ENCODE peak calls at places on chromosomes 16 and 17, in six cellular contexts. H, N, F, Y, I and K are unnamed samples. For H3K9me3 and H3K36me3, the result is how much of the 10 kb centered on the place peaks cover.

GRCh38 chr17:75091855-75092327 is 4.1 kb downstream of the SLC16A5 start:
- DNase-seq in H (no peak), N (no peak), F (no peak), Y (peak), I (no peak), K (no peak)

GRCh38 chr16:27617678-27618077 is 67.7 kb downstream of the KATNIP start:
- DNase-seq in H (no peak), N (no peak), F (no peak), Y (no peak), I (no peak), K (no peak)

GRCh38 chr17:75933836-75934235 is 7.0 kb downstream of the FBF1 start:
- DNase-seq in H (no peak), N (no peak), F (no peak), Y (no peak), I (no peak), K (no peak)

GRCh38 chr16:56793504-56793903 is 63.6 kb downstream of the NUP93 start:
- DNase-seq in H (no peak), N (peak), F (no peak), Y (no peak), I (no peak), K (peak)

GRCh38 chr17:50345443-50346312 is at the start of gene XYLT2:
- DNase-seq in H (peak), N (peak), F (peak), Y (peak), I (peak), K (peak)

GRCh38 chr16:88345943-88346560 is 36.7 kb upstream of the ZNF469 start:
- DNase-seq in H (no peak), N (no peak), F (no peak), Y (no peak), I (no peak), K (no peak)

GRCh38 chr17:73952498-73953205 is 250.8 kb upstream of the RPL38 start:
- DNase-seq in H (peak), N (no peak), F (no peak), Y (peak), I (no peak), K (no peak)

GRCh38 chr16:12290165-12290564 is 313.6 kb downstream of the SNX29 start:
- DNase-seq in H (no peak), N (no peak), F (no peak), Y (no peak), I (no peak), K (no peak)

GRCh38 chr17:35142467-35142796 is 329 bp upstream of the NLE1 start:
- DNase-seq in H (no peak), N (no peak), F (no peak), Y (no peak), I (no peak), K (no peak)

GRCh38 chr17:73293480-73293911 is 18.3 kb downstream of the CDC42EP4 start:
- DNase-seq in H (no peak), N (peak), F (peak), Y (no peak), I (no peak), K (no peak)

GRCh38 chr17:42067371-42068180 is 17.2 kb upstream of the C17orf113 start:
- DNase-seq in H (peak), N (no peak), F (peak), Y (peak), I (peak), K (peak)

GRCh38 chr17:77516902-77517301 is 376.1 kb downstream of the SEC14L1 start:
- DNase-seq in H (no peak), N (peak), F (no peak), Y (no peak), I (no peak), K (no peak)

GRCh38 chr16:58028541-58029070 is 3.1 kb downstream of the MMP15 start:
- DNase-seq in H (no peak), N (no peak), F (no peak), Y (peak), I (no peak), K (no peak)

GRCh38 chr17:83201206-83202001 is 122.0 kb downstream of the METRNL start:
- DNase-seq in H (no peak), N (no peak), F (no peak), Y (no peak), I (no peak), K (no peak)

GRCh38 chr16:77271532-77272426 is 72.6 kb downstream of the SYCE1L start:
- DNase-seq in H (peak), N (no peak), F (no peak), Y (no peak), I (no peak), K (no peak)

GRCh38 chr16:53043986-53044571 is 8.6 kb downstream of the CHD9NB start:
- DNase-seq in H (peak), N (peak), F (no peak), Y (no peak), I (peak), K (no peak)

GRCh38 chr17:28957992-28958355 is 6.7 kb upstream of the PHF12 start:
- DNase-seq in H (no peak), N (no peak), F (no peak), Y (no peak), I (no peak), K (no peak)

GRCh38 chr17:35433075-35433894 is 985 bp upstream of the SLFN12 start:
- DNase-seq in H (peak), N (peak), F (peak), Y (no peak), I (peak), K (peak)

GRCh38 chr16:82037666-82038065 is 2.6 kb downstream of the HSD17B2 start:
- DNase-seq in H (no peak), N (no peak), F (no peak), Y (no peak), I (no peak), K (no peak)

GRCh38 chr17:21678451-21679081 is 13.8 kb upstream of the KCNJ18 start:
- DNase-seq in H (no peak), N (no peak), F (no peak), Y (peak), I (no peak), K (no peak)

GRCh38 chr16:24988593-24989338 is 26.4 kb downstream of the ARHGAP17 start:
- DNase-seq in H (no peak), N (peak), F (no peak), Y (peak), I (no peak), K (peak)

GRCh38 chr16:4976611-4977145 is 18.5 kb downstream of the SEC14L5 start:
- DNase-seq in H (no peak), N (no peak), F (no peak), Y (peak), I (no peak), K (no peak)

GRCh38 chr16:7246578-7246977 is 86.1 kb upstream of the RBFOX1 start:
- DNase-seq in H (peak), N (no peak), F (no peak), Y (no peak), I (peak), K (no peak)

GRCh38 chr17:28475151-28475900 is 1.9 kb downstream of the SLC13A2 start:
- DNase-seq in H (no peak), N (no peak), F (no peak), Y (peak), I (no peak), K (peak)

GRCh38 chr17:57484826-57485565 is 228.7 kb downstream of the MSI2 start:
- DNase-seq in H (no peak), N (no peak), F (no peak), Y (no peak), I (no peak), K (no peak)

GRCh38 chr17:12722282-12722681 is 56.6 kb downstream of the MYOCD start:
- DNase-seq in H (no peak), N (no peak), F (no peak), Y (no peak), I (no peak), K (no peak)

GRCh38 chr16:69131749-69132423 is 502 bp downstream of the CHTF8 start:
- DNase-seq in H (peak), N (peak), F (peak), Y (peak), I (peak), K (peak)

GRCh38 chr16:63458842-63459241 is 1422.6 kb upstream of the CDH8 start:
- DNase-seq in H (no peak), N (no peak), F (no peak), Y (no peak), I (no peak), K (no peak)

GRCh38 chr16:19281246-19281645 is 4.3 kb upstream of the CLEC19A start:
- DNase-seq in H (no peak), N (no peak), F (no peak), Y (no peak), I (no peak), K (no peak)

GRCh38 chr16:85627102-85627834 is 14.1 kb downstream of the GSE1 start:
- DNase-seq in H (no peak), N (no peak), F (no peak), Y (no peak), I (no peak), K (no peak)

GRCh38 chr17:65801513-65801912 is 240.1 kb upstream of the AXIN2 start:
- DNase-seq in H (no peak), N (no peak), F (no peak), Y (no peak), I (no peak), K (no peak)

GRCh38 chr16:890217-890616 is 80.6 kb downstream of the LMF1 start:
- DNase-seq in H (no peak), N (no peak), F (no peak), Y (no peak), I (no peak), K (no peak)

GRCh38 chr16:66161942-66162341 is 204.5 kb upstream of the CDH5 start:
- DNase-seq in H (no peak), N (no peak), F (no peak), Y (no peak), I (no peak), K (no peak)

GRCh38 chr16:70427786-70428177 is 11.1 kb downstream of the ST3GAL2 start:
- DNase-seq in H (no peak), N (no peak), F (no peak), Y (no peak), I (no peak), K (no peak)

GRCh38 chr16:22847690-22848089 is 33.7 kb downstream of the HS3ST2 start:
- DNase-seq in H (no peak), N (no peak), F (no peak), Y (no peak), I (no peak), K (no peak)

GRCh38 chr16:22843122-22843521 is 29.2 kb downstream of the HS3ST2 start:
- DNase-seq in H (no peak), N (no peak), F (no peak), Y (no peak), I (no peak), K (no peak)

GRCh38 chr16:22847100-22847499 is 33.1 kb downstream of the HS3ST2 start:
- DNase-seq in H (no peak), N (no peak), F (no peak), Y (no peak), I (no peak), K (no peak)

GRCh38 chr16:22844426-22844825 is 30.5 kb downstream of the HS3ST2 start:
- DNase-seq in H (no peak), N (peak), F (no peak), Y (no peak), I (no peak), K (no peak)

GRCh38 chr16:22843856-22844255 is 29.9 kb downstream of the HS3ST2 start:
- DNase-seq in H (no peak), N (peak), F (no peak), Y (no peak), I (no peak), K (no peak)
- H3K9me3 ChIP-seq in H (under half), N (under half), F (under half), Y (under half), I (under half), K (under half)

DNA sequence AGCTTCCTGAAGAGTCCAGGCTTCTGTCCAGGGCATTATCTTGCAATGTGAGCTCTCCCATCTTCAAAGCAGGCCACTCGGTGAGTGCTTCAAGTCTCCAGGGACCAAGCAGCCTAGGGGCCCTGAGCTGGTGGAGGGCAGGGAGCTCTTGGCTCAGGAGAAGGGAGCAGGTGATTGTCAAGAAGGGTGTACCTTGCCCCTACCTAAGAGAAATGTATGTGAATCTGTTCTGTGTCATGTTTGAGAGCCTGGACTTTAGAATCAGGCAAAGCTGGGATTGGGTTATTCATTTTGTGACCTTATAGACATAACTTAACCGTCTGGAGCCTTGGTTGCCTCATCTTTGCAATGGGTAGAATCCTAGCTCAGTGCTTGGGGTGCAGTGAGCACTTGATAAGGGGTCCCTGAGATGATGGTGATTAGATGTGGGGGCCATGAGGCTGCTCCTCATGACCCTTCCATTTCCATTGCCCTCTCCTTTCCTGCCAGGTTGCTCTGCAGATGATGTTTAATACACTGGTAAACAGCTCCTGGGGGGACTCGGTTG is 15.9 kb downstream of the ZNF768 start:
- DNase-seq in H (no peak), N (no peak), F (no peak), Y (no peak), I (no peak), K (no peak)
- H3K36me3 ChIP-seq in H (under half), N (under half), F (under half), Y (under half), I (under half), K (under half)

GRCh38 chr16:89466920-89467319 is 23.4 kb downstream of the ANKRD11 start:
- DNase-seq in H (no peak), N (no peak), F (no peak), Y (no peak), I (no peak), K (no peak)
- H3K9me3 ChIP-seq in H (under half), N (under half), F (under half), Y (under half), I (under half), K (under half)

GRCh38 chr17:47819475-47819874 is 2.1 kb downstream of the OSBPL7 start:
- DNase-seq in H (no peak), N (no peak), F (no peak), Y (no peak), I (no peak), K (no peak)
- H3K36me3 ChIP-seq in H (under half), N (under half), F (under half), Y (under half), I (half or more), K (under half)

GRCh38 chr17:80382446-80382845 is 32.5 kb upstream of the ENDOV start:
- DNase-seq in H (no peak), N (no peak), F (no peak), Y (no peak), I (no peak), K (no peak)

GRCh38 chr17:80382956-80383355 is 32.0 kb upstream of the ENDOV start:
- DNase-seq in H (no peak), N (no peak), F (no peak), Y (no peak), I (no peak), K (no peak)

GRCh38 chr17:80385046-80385445 is 29.9 kb upstream of the ENDOV start:
- DNase-seq in H (no peak), N (no peak), F (no peak), Y (no peak), I (no peak), K (no peak)

GRCh38 chr17:80386341-80386740 is 28.6 kb upstream of the ENDOV start:
- DNase-seq in H (no peak), N (no peak), F (no peak), Y (no peak), I (no peak), K (no peak)

DNA sequence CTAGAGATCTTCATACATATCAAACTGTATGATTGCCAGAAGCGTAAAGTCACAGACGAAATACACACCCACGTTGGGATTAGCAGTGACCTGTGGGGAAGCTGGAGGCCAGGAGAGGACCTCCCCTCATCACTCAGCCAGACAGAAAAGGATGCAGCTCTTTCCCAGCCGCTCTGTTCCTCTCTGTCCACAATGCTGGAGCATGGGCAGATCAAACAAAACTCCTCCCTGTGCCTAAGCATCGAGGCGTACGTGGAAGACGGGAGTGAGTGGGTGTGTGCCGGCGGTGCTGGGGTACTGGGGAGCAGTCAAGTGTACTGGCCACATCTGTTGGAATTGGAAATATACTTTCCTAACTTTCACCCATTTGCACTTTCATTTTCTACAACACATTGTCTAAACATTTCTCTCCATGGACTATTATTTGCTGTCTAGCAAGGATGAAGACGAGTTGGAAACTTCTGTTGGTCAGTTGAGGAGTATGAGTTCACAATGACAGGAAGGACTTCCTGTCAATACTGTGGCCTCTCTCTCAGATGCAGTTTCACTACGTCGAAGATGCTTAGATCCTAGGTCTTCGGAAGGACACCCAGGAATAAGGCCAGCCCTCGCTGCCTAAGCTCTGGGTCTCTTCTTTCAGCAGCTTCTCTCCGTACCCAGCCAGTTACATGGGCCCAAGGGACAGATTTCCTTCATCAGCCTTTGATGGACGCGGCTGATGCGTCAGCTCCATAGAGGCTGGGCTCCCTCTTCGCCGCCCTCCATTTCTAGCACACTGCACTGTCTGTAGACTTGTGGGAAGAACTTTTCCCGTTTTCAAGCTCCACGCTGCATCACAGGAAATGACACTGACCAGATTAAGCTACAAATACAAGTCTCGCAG is 30.6 kb upstream of the ENDOV start:
- DNase-seq in H (no peak), N (no peak), F (no peak), Y (no peak), I (no peak), K (no peak)
- H3K9me3 ChIP-seq in H (under half), N (under half), F (under half), Y (under half), I (under half), K (under half)